ENCODE peak calls at places on chromosomes 16 and 17, in four cellular contexts. N, F, M and K are unnamed samples.

GRCh38 chr17:4066210-4066609 is 76.6 kb downstream of the ZZEF1 start:
- DNase-seq in M (no peak), F (no peak), N (no peak), K (no peak)

GRCh38 chr17:77419547-77420475 is 279.0 kb downstream of the SEC14L1 start:
- DNase-seq in M (no peak), F (no peak), N (no peak), K (no peak)

GRCh38 chr16:84485255-84486010 is 19.0 kb downstream of the MEAK7 start:
- DNase-seq in N (no peak), F (no peak), M (peak), K (no peak)

GRCh38 chr17:75270218-75270965 is 639 bp downstream of the MIF4GD start:
- DNase-seq in N (peak), F (peak), M (peak), K (peak)

GRCh38 chr17:44159519-44160210 is 10.8 kb upstream of the ASB16 start:
- DNase-seq in F (peak), N (no peak), M (no peak), K (no peak)

GRCh38 chr16:21233521-21234150 is at the start of gene ANKS4B:
- DNase-seq in N (no peak), F (no peak), M (no peak), K (no peak)

GRCh38 chr16:65837431-65837986 is 529.0 kb upstream of the CDH5 start:
- DNase-seq in F (no peak), N (no peak), M (no peak), K (no peak)

GRCh38 chr17:45896803-45897693 is 2.7 kb downstream of the MAPT start:
- DNase-seq in N (no peak), M (no peak), F (no peak), K (no peak)

GRCh38 chr16:15461376-15461775 is 27.0 kb downstream of the BMERB1 start:
- DNase-seq in F (no peak), N (no peak), M (no peak), K (no peak)

GRCh38 chr16:82062645-82063058 is 27.6 kb downstream of the HSD17B2 start:
- DNase-seq in M (peak), N (no peak), F (peak), K (no peak)

GRCh38 chr17:62336527-62336926 is 43.8 kb upstream of the EFCAB3 start:
- DNase-seq in M (no peak), F (no peak), N (no peak), K (no peak)

GRCh38 chr17:41733348-41734138 is 900 bp downstream of the HAP1 start:
- DNase-seq in F (no peak), N (no peak), M (no peak), K (no peak)

GRCh38 chr17:78734841-78735641 is 47.0 kb downstream of the CYTH1 start:
- DNase-seq in N (no peak), F (no peak), M (no peak), K (no peak)

GRCh38 chr17:41917192-41917591 is 1.6 kb downstream of the ACLY start:
- DNase-seq in M (no peak), N (no peak), F (peak), K (no peak)

GRCh38 chr17:77036136-77036840 is 104.5 kb upstream of the SEC14L1 start:
- DNase-seq in N (no peak), M (no peak), F (no peak), K (no peak)

GRCh38 chr17:50028207-50029120 is 27.4 kb upstream of the ITGA3 start:
- DNase-seq in F (peak), N (peak), M (peak), K (no peak)

GRCh38 chr17:7859028-7859427 is 1.2 kb downstream of the CYB5D1 start:
- DNase-seq in N (no peak), F (no peak), M (no peak), K (no peak)

GRCh38 chr16:69839240-69839688 is 77.1 kb downstream of the WWP2 start:
- DNase-seq in F (no peak), N (no peak), M (no peak), K (no peak)

DNA sequence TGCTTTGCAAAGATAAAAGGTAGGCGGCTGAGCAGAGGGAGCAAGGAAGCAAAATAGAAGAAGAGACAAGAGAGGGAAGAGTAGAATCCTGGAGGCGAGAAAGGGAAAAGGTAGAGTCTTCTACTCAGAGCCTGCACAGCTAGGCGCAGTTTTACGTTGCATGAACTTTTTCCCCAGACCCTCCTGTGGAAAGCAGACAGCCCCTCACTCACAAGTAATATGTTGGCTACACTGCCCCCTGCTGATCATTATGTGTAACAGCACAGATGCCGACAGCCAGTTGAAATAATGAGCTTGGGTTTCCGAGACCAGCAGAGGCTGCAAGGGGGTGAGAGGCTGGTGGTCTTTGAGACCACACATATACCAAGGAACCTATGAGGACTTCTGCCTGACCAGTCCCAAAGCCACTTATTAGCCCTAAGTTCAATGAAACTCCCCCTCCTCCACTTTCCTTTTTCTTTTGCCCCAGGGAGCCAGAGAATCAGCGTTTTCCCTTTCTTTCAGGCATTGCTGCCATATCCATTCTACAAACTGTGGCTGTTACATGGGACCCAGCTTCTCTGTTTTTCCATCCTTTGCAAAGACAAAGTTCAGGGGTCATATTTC is 22.5 kb upstream of the CMTR2 start:
- DNase-seq in N (no peak), F (peak), M (no peak), K (peak)
- TF ChIP-seq CTCF in N (peak), F (peak), M (peak), K (peak)

GRCh38 chr17:29617125-29617480 is 5.6 kb downstream of the CORO6 start:
- DNase-seq in M (peak), N (peak), F (peak), K (peak)
- TF ChIP-seq CTCF in M (peak), N (peak), F (peak), K (peak)

GRCh38 chr17:39110435-39111136 is 40.9 kb downstream of the PLXDC1 start:
- DNase-seq in M (no peak), N (no peak), F (no peak), K (no peak)

GRCh38 chr17:39105705-39106104 is 45.7 kb downstream of the PLXDC1 start:
- DNase-seq in N (no peak), F (no peak), M (no peak), K (no peak)

GRCh38 chr17:39107141-39107540 is 44.3 kb downstream of the PLXDC1 start:
- DNase-seq in F (no peak), N (no peak), M (no peak), K (no peak)

GRCh38 chr17:39108976-39109375 is 42.5 kb downstream of the PLXDC1 start:
- DNase-seq in M (no peak), F (no peak), N (no peak), K (no peak)

DNA sequence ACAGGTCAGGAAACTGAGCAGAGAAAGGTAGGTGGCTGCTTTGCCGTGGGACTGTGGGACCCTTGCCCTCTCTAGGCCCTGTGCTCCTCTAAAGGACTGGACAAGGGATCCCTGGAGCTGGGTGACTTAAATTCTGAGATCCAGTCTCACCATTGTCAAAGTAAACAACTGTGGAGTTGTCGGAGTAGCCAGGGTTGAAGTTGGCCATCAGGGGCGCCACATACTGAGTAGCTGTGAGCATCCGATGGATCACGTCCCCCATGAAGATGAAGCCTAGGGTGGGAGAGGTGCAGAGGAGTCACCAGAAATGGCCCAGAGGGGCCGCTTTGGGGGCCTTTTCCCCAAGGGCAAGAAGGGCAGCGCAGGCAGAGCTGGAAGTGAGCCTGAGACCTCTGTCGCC is 43.5 kb downstream of the PLXDC1 start:
- DNase-seq in F (no peak), N (no peak), M (no peak), K (no peak)
- TF ChIP-seq CTCF in F (no peak), N (no peak), M (no peak), K (no peak)

GRCh38 chr17:16322636-16323035 is 30.6 kb downstream of the CENPV start:
- DNase-seq in N (no peak), M (no peak), F (peak), K (no peak)
- TF ChIP-seq CTCF in N (no peak), M (no peak), F (no peak), K (no peak)

DNA sequence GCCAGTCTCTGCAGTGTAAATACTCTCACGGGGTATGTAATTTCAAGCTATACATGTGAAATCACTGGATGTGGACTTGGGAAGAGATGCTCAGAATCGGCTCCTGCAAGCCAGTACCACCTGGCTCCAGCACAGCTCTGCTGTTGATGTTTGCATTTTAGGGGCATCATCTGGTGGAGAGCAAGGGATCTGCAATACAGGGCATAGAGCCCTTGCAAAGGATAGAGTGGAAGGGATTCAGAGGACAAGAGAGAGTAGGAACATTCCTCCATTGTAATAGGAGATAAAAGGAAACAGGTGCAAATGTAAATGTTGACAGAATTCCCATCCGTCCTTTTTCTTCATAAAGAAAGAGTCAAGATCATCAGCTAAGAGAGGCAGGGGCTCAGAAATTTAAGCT is 184.1 kb downstream of the PMP22 start:
- DNase-seq in N (no peak), F (no peak), M (no peak), K (no peak)
- TF ChIP-seq CTCF in N (no peak), F (no peak), M (no peak), K (no peak)

DNA sequence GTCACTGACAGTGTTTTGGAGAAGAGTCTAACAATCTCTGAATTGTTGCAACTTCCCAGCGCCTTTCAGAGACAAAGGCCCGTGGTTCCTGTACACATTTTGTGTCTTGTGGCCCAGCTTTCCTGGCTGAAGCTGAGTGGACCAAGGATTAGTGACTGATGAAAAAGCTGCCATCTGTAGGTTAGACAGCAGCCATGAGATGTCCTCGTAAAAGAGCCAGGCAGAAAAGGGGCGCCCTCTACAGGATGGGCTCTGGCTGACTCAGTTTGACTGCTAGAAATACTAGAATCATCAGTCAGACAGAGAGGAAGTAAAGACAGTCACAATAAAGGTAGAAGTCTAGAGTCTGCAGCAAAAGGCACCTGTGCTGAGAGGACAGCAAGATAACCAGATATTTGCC is 26.5 kb upstream of the NF1 start:
- DNase-seq in N (peak), F (peak), M (no peak), K (peak)
- TF ChIP-seq CTCF in N (no peak), F (peak), M (peak), K (peak)

DNA sequence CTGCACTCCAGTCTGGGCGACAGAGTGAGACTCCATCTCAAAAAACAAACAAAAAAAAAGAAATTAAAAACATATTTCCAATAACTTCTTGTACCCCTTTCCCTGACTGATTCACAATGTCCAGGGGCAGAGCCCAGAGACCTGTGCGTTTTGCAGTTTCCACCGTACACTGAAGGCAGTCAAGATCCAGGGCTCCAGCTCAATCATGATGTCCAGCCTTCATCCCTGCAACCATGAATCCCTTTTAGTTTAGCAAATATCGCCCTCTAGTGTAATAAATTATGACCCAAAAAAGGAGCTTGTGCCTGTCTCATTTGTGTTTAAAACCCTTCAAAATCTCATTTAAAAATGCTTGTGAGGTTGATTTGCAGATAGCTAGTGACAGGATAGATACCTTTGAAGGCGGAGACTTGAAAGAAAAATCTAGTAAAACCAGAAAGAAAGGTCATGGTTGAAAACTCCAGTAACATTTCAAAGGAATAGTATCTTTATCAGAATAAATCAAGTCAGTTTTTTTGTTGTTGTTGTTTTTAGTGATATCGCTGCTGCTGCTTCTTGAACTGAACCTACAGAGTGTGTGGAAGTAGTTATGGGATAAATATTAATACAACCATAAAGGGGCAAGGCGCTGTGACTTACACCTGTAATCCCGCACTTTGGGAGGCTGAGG is 3.7 kb upstream of the ERN1 start:
- DNase-seq in M (no peak), N (no peak), F (peak), K (peak)
- TF ChIP-seq CTCF in M (peak), N (peak), F (peak), K (peak)